ENCODE peak calls at places on chromosome 7, in five cellular contexts. O, F, I, G and V are unnamed samples. For H3K27me3, the result is how much of the 10 kb centered on the place peaks cover.

GRCh38 chr7:15684834-15685233 is 1.6 kb downstream of the MEOX2 start:
- DNase-seq in F (no peak), O (peak), G (peak), I (no peak), V (no peak)

GRCh38 chr7:82105463-82105862 is 335.6 kb upstream of the HGF start:
- DNase-seq in I (no peak), O (peak), G (no peak), F (no peak), V (peak)

GRCh38 chr7:55977831-55978230 is 13.4 kb downstream of the NIPSNAP2 start:
- DNase-seq in G (no peak), O (peak), I (no peak), F (no peak), V (no peak)

GRCh38 chr7:30934225-30934624 is 22.6 kb downstream of the AQP1 start:
- DNase-seq in I (no peak), G (no peak), O (no peak), F (no peak), V (no peak)

GRCh38 chr7:91194841-91195240 is 69.4 kb upstream of the FZD1 start:
- DNase-seq in G (peak), O (peak), F (no peak), I (no peak), V (no peak)

GRCh38 chr7:155214328-155214986 is 83.2 kb upstream of the INSIG1 start:
- DNase-seq in I (peak), G (no peak), F (no peak), O (no peak), V (no peak)

GRCh38 chr7:140767418-140767817 is 70.9 kb downstream of the NDUFB2 start:
- DNase-seq in O (no peak), F (no peak), G (no peak), I (no peak), V (no peak)

GRCh38 chr7:135334830-135335543 is 101.3 kb downstream of the STRA8 start:
- DNase-seq in I (no peak), G (no peak), F (no peak), O (no peak), V (no peak)

GRCh38 chr7:37285701-37286475 is 162.8 kb downstream of the ELMO1 start:
- DNase-seq in G (no peak), O (no peak), I (no peak), F (no peak), V (no peak)

GRCh38 chr7:6299774-6300173 is 27.4 kb upstream of the CYTH3 start:
- DNase-seq in G (no peak), O (no peak), F (no peak), I (no peak), V (no peak)

GRCh38 chr7:25854608-25855497 is 297.1 kb upstream of the NFE2L3 start:
- DNase-seq in I (peak), F (peak), G (peak), O (peak), V (peak)

GRCh38 chr7:122790132-122790531 is 87.4 kb upstream of the RNF148 start:
- DNase-seq in G (no peak), F (no peak), O (peak), I (no peak), V (no peak)

GRCh38 chr7:79610905-79611304 is 157.4 kb upstream of the MAGI2 start:
- DNase-seq in G (peak), I (no peak), O (no peak), F (no peak), V (peak)

GRCh38 chr7:151725844-151726770 is 150.8 kb downstream of the PRKAG2 start:
- DNase-seq in O (no peak), G (no peak), F (no peak), I (no peak), V (no peak)

GRCh38 chr7:24576171-24577052 is 3.2 kb downstream of the PALS2 start:
- DNase-seq in F (peak), G (peak), I (peak), O (peak), V (peak)

GRCh38 chr7:24475573-24475972 is 97.7 kb upstream of the PALS2 start:
- DNase-seq in G (no peak), O (no peak), F (peak), I (no peak), V (no peak)

GRCh38 chr7:134891262-134892001 is 94.9 kb upstream of the AGBL3 start:
- DNase-seq in G (peak), F (peak), I (peak), O (peak), V (peak)

GRCh38 chr7:13742126-13742525 is 247.3 kb downstream of the ETV1 start:
- DNase-seq in I (peak), G (no peak), O (no peak), F (no peak), V (no peak)

GRCh38 chr7:36175872-36176271 is 22.8 kb downstream of the EEPD1 start:
- DNase-seq in G (no peak), F (no peak), I (no peak), O (no peak), V (no peak)

GRCh38 chr7:128937647-128938523 is at the start of gene IRF5:
- DNase-seq in O (no peak), I (no peak), G (peak), F (peak), V (no peak)

GRCh38 chr7:98202367-98203195 is 8.7 kb upstream of the BHLHA15 start:
- DNase-seq in O (no peak), G (no peak), F (no peak), I (no peak), V (no peak)

GRCh38 chr7:47669178-47669878 is 87.4 kb upstream of the TNS3 start:
- DNase-seq in I (peak), G (no peak), O (peak), F (no peak), V (no peak)

GRCh38 chr7:79137942-79138341 is 315.5 kb downstream of the MAGI2 start:
- DNase-seq in G (no peak), F (no peak), O (no peak), I (no peak), V (no peak)

GRCh38 chr7:149562602-149563001 is 65.0 kb upstream of the ZNF746 start:
- DNase-seq in F (no peak), G (no peak), O (no peak), I (no peak), V (no peak)

GRCh38 chr7:134440476-134440875 is 18.4 kb downstream of the AKR1B1 start:
- DNase-seq in G (no peak), F (no peak), O (no peak), I (no peak), V (no peak)

DNA sequence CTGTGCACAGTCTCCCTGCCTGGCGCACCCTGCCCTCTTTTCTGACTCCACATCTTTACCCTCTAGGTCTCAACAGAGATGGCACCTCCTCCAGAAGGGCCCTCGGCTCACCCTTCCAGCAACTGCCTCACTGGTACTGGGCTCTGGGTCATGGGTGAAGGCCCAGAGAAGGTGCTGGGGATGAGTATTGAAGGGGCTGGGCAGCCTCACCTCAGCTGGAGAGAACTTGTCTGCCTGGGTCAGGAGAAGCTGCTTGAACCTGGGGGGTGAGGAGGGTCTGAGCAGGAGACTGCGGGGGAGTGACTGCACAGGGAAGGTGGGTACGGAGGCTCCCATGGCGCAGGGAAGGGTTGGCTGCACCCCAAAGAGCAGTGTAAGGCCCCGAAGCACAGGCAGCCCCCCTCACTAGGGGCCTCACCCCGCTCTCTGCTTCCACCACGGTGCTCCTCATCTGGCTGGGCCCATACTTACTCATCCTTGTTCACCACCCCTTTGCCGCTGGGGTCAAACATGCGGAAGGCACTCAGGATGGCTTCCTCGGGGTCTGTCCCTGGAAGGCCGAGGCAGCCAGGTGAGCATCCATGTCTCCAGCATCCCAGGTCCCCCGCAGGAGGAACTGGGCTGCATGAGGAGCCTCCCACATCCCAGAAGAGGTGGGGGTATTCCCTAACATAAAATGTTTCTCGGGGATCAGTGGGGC is 1.7 kb downstream of the MYL7 start:
- DNase-seq in G (no peak), O (no peak), I (no peak), F (no peak), V (no peak)
- H3K27me3 ChIP-seq in G (under half), O (under half), I (under half), F (under half), V (under half)

GRCh38 chr7:68846926-68847325 is 751.3 kb upstream of the AUTS2 start:
- DNase-seq in O (no peak), F (no peak), G (no peak), I (no peak), V (no peak)
- H3K27me3 ChIP-seq in O (under half), F (under half), G (under half), I (under half), V (under half)

DNA sequence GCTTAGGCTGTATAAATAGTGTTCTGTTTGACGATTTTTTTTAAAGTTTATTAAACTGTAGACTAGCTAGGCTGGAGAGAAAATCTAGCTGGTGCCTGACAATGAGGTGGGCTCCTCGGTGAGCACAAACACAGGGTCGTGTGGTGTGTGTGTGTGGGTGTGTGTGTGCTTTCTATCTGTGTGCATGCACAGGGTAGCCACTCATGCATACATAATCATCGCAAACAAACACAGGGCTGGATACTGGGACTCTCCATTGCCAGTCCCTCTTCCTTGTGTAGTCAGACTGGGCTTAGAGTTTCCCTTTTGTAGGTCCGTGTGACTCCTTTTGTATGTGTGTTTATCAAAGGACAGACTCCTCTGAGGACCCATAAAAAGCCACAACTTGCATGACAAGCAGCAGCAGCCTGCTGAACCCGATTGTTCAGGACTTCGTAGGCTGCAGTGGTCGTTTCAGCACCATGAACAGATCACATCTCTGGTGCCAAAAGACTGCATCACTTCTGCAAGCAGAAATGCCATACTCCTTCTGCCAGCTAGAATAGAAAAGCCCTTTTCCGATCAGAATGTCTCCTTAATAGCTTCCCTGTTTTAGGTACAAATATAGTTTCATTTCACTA is 855 bp downstream of the VSTM2A start:
- DNase-seq in O (no peak), G (peak), F (peak), I (no peak), V (peak)
- H3K27me3 ChIP-seq in O (under half), G (half or more), F (under half), I (under half), V (under half)

GRCh38 chr7:130740617-130741016 is 6.6 kb upstream of the KLF14 start:
- DNase-seq in G (no peak), F (no peak), O (no peak), I (no peak), V (no peak)
- H3K27me3 ChIP-seq in G (half or more), F (under half), O (half or more), I (under half), V (half or more)

GRCh38 chr7:85525661-85526060 is 338.8 kb upstream of the SEMA3D start:
- DNase-seq in G (no peak), I (no peak), O (no peak), F (no peak), V (no peak)

GRCh38 chr7:85522070-85522469 is 335.2 kb upstream of the SEMA3D start:
- DNase-seq in F (no peak), G (no peak), I (no peak), O (no peak), V (no peak)

GRCh38 chr7:85516675-85517074 is 329.8 kb upstream of the SEMA3D start:
- DNase-seq in G (no peak), I (no peak), O (no peak), F (no peak), V (no peak)

DNA sequence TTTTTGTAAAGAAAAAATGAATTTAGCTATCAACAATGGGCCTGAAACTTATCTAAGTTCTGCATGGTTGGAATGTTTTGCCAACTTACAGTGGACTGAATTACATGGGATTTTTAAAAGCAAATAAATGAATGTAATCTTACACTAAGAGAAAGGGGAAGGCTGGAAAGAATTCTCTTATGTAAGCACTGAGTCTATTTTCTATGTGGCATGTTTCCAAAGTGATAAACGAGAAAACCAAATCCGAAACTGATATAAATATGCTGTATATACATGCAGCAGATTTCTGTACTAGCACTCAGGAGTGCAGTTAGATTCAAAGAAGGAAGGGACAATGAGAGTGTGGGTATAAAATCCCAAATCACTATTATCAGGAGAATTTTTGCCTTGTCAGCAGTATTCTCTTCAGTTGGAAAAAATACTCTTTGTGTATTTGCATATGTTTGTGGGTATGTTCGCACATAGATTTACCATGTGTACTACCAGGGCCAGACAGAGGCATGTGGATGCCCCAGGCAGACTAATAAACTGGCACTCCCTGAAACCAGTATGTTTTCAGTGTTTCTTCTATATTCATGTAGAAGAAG is 334.3 kb upstream of the SEMA3D start:
- DNase-seq in O (no peak), F (no peak), I (no peak), G (no peak), V (no peak)
- H3K27me3 ChIP-seq in O (under half), F (under half), I (under half), G (under half), V (under half)

GRCh38 chr7:139634087-139634486 is 110.6 kb downstream of the CLEC2L start:
- DNase-seq in O (no peak), G (no peak), I (no peak), F (no peak), V (no peak)

GRCh38 chr7:139639563-139639962 is 116.1 kb downstream of the CLEC2L start:
- DNase-seq in O (no peak), G (no peak), F (no peak), I (no peak), V (no peak)

GRCh38 chr7:139631520-139632031 is 108.1 kb downstream of the CLEC2L start:
- DNase-seq in O (no peak), G (no peak), F (no peak), I (peak), V (no peak)

GRCh38 chr7:139630643-139631519 is 107.4 kb downstream of the CLEC2L start:
- DNase-seq in I (peak), O (no peak), G (no peak), F (no peak), V (no peak)

DNA sequence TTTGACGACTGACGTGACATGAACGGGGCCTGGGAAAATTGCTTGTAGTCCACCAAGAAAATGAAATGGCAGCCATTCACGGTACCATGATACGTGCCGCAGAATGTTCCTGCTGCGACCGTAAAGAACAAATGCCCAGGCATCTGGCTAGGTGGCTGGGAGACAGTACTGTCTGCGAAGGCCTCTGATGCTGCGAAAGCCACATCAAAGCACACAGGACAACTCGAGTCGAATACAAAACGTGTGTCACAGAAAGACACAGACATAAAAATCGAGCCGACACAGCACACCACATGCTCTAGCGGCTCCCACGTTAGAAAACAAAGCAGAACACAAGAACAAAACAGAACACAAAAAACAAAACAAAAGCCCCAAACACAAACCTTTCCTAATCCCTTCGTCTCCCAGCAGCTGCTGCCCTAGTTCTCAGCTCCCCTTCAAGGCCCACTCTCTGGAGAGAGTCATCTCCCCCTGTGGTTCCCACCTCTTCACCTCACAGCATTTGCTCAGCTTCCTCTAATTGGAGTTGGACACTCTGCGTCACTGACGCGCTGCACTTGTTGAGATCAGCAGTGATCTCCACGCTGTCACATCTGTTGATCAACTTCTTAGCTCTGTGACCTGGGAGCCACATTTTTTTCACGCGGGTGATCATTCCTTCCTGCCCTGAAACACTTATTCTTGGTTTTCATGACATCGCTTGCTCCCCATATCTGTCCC is 112.2 kb downstream of the CLEC2L start:
- DNase-seq in G (peak), O (no peak), I (no peak), F (no peak), V (no peak)
- H3K27me3 ChIP-seq in G (under half), O (under half), I (under half), F (under half), V (under half)

GRCh38 chr7:27249724-27250636 is 7.4 kb downstream of the EVX1 start:
- DNase-seq in O (no peak), F (no peak), I (no peak), G (peak), V (no peak)

GRCh38 chr7:27247000-27247399 is 4.4 kb downstream of the EVX1 start:
- DNase-seq in O (no peak), I (no peak), F (no peak), G (peak), V (no peak)

GRCh38 chr7:27247452-27248426 is 5.1 kb downstream of the EVX1 start:
- DNase-seq in O (no peak), I (no peak), F (no peak), G (no peak), V (no peak)

GRCh38 chr7:27248911-27249723 is 6.5 kb downstream of the EVX1 start:
- DNase-seq in I (no peak), O (no peak), F (no peak), G (peak), V (no peak)

GRCh38 chr7:27248427-27248806 is 5.8 kb downstream of the EVX1 start:
- DNase-seq in G (no peak), O (no peak), I (no peak), F (no peak), V (no peak)
- H3K27me3 ChIP-seq in G (half or more), O (half or more), I (half or more), F (half or more), V (half or more)

DNA sequence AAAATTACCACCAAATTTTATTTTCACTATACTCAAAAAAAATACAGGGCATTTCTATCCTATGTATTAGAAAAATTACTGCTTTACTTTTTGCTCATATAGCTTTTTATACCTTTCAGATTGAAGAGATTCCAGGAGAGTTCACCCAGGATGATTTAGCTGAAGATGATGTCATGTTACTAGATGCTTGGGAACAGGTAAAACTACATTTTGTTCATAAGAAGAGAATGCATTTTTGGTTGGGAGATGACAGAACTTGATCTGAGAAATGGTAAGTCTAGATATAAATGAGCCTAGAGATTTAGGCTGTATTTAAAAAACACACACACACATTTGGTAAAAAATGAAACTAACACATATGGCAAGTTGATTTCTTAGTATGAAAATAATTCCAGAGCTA is 38.1 kb upstream of the ARL4A start:
- DNase-seq in F (no peak), I (no peak), O (no peak), G (no peak), V (no peak)
- H3K27me3 ChIP-seq in F (under half), I (under half), O (under half), G (under half), V (under half)

DNA sequence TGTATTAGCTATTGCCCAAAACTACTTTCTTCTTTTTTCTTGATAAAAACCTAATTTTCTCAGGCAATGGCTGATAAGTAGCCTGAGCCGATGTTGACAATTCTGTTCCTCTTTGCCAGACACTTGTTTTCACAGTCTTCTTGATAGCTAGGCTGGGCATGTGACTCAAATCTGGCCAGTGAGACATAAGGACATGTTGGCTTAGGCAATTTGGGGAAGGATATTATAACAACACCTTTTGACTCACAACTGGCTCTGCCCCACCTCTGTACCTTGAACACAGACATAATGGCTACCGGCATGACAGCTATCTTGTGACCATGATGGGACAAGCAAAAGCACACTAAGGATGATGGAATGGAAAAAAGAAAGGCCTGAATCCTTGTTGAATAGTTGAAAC is 72.9 kb upstream of the GPR22 start:
- DNase-seq in F (no peak), G (no peak), I (peak), O (no peak), V (no peak)
- H3K27me3 ChIP-seq in F (under half), G (under half), I (under half), O (under half), V (under half)